ENCODE peak calls at places on chromosomes 5 and 9, in nine cellular contexts. W is stimulated activated CD8-positive, alpha-beta memory T cell treated with anti-CD3 and anti-CD28 coated beads, Interleukin-12 subunit alpha, Interleukin-12 subunit beta, amount 100 ng/mL, for 1 hour; Z is heart right ventricle; V is uterus; H is activated naive CD4-positive, alpha-beta T cell; L is HCEC 1CT; F is Karpas-422; A is BE2C; M is HFFc6. O is an unnamed sample.

GRCh38 chr5:77259479-77259878 is 49.0 kb downstream of the PDE8B start:
- DNase-seq in V (no peak), L (no peak), W (no peak), A (no peak), M (no peak), F (no peak), H (no peak), Z (no peak), O (no peak)

GRCh38 chr9:113882181-113882580 is 6.1 kb downstream of the ZNF618 start:
- DNase-seq in F (no peak), V (no peak), W (no peak), L (no peak), H (no peak), Z (no peak), A (no peak), M (no peak), O (no peak)

GRCh38 chr5:74631088-74631960 is 9.2 kb downstream of the ENC1 start:
- DNase-seq in M (peak), Z (no peak), H (no peak), A (no peak), F (peak), L (peak), W (no peak), V (no peak), O (peak)

GRCh38 chr5:176675676-176676360 is 28.5 kb downstream of the TSPAN17 start:
- DNase-seq in L (no peak), A (no peak), Z (no peak), W (no peak), M (peak), F (no peak), V (no peak), H (no peak), O (no peak)

GRCh38 chr9:16342621-16343020 is 527.8 kb downstream of the BNC2 start:
- DNase-seq in M (no peak), W (no peak), F (no peak), Z (no peak), V (no peak), A (no peak), L (no peak), H (no peak), O (no peak)

GRCh38 chr5:133366966-133367365 is 245.4 kb downstream of the FSTL4 start:
- DNase-seq in V (no peak), M (no peak), W (no peak), L (no peak), Z (no peak), F (no peak), A (no peak), H (no peak), O (no peak)

GRCh38 chr9:96514108-96514824 is 64.3 kb downstream of the HABP4 start:
- DNase-seq in F (no peak), M (peak), A (no peak), W (no peak), L (peak), H (no peak), Z (no peak), V (no peak), O (no peak)

GRCh38 chr5:53265043-53265442 is 155.5 kb upstream of the MOCS2 start:
- DNase-seq in F (no peak), A (no peak), Z (no peak), V (no peak), L (no peak), M (no peak), H (no peak), W (no peak), O (no peak)

GRCh38 chr9:2132484-2133082 is 117.4 kb downstream of the SMARCA2 start:
- DNase-seq in H (no peak), L (peak), A (no peak), V (no peak), Z (no peak), F (peak), W (no peak), M (peak), O (peak)

GRCh38 chr9:136542246-136543041 is 3.4 kb downstream of the NOTCH1 start:
- DNase-seq in V (no peak), M (no peak), F (no peak), W (no peak), H (no peak), Z (no peak), A (no peak), L (no peak), O (no peak)

GRCh38 chr5:151382576-151382975 is 35.2 kb upstream of the SLC36A2 start:
- DNase-seq in V (no peak), M (no peak), Z (no peak), F (no peak), H (no peak), L (no peak), A (no peak), W (no peak), O (no peak)

GRCh38 chr5:14256026-14256690 is 113.0 kb downstream of the TRIO start:
- DNase-seq in F (no peak), Z (no peak), H (no peak), W (no peak), V (no peak), M (no peak), A (no peak), L (no peak), O (no peak)

GRCh38 chr5:126370796-126371718 is 52.2 kb upstream of the GRAMD2B start:
- DNase-seq in H (no peak), V (no peak), W (no peak), F (no peak), L (peak), Z (no peak), A (no peak), M (peak), O (no peak)